ENCODE peak calls at places on chromosomes 6 and 20, in seven cellular contexts. R, E, T, F, W, O and D are unnamed samples.

GRCh38 chr6:139508023-139508422 is 133.6 kb upstream of the CITED2 start:
- DNase-seq in R (no peak), E (no peak), T (no peak), F (no peak), W (no peak), O (no peak), D (no peak)

GRCh38 chr20:18781509-18781908 is 32.1 kb upstream of the SCP2D1 start:
- DNase-seq in R (no peak), E (no peak), T (no peak), F (no peak), W (no peak), O (no peak), D (no peak)

GRCh38 chr6:84522135-84522535 is 242.3 kb downstream of the TBX18 start:
- DNase-seq in R (no peak), E (no peak), T (peak; percentile 79), F (no peak), W (no peak), O (no peak), D (no peak)

GRCh38 chr6:157461000-157461915 is 80.3 kb downstream of the ZDHHC14 start:
- DNase-seq in R (peak; percentile 61), E (peak; percentile 80), T (peak; percentile 9), F (no peak), W (no peak), O (peak; percentile 82), D (no peak)

GRCh38 chr20:47489448-47489872 is 12.2 kb upstream of the NCOA3 start:
- DNase-seq in R (peak; percentile 24), E (no peak), T (no peak), F (peak; percentile 28), W (no peak), O (no peak), D (peak; percentile 52)

GRCh38 chr20:5156670-5157448 is 30.1 kb downstream of the CDS2 start:
- DNase-seq in R (no peak), E (no peak), T (no peak), F (no peak), W (no peak), O (no peak), D (no peak)

GRCh38 chr20:15916623-15917022 is 656.6 kb downstream of the KIF16B start:
- DNase-seq in R (no peak), E (no peak), T (no peak), F (no peak), W (peak; percentile 11), O (no peak), D (no peak)

GRCh38 chr20:13788167-13788834 is 3.5 kb downstream of the NDUFAF5 start:
- DNase-seq in R (peak; percentile 31), E (peak; percentile 51), T (no peak), F (peak; percentile 12), W (peak; percentile 52), O (peak; percentile 52), D (peak; percentile 14)